ENCODE peak calls at places on chromosomes 11 and 22, in four cellular contexts. One of them, this sample, is unnamed.

GRCh38 chr11:107916671-107917241 is 11.5 kb upstream of the RAB39A start:
- DNase-seq in Right ventricle myocardium superior: no peak
- DNase-seq in NK-92 treated with Interleukin-12 subunit alpha and Interleukin-12 subunit beta, amount 100 ng/mL, for 24 hours: no peak
- DNase-seq in SJSA1: no peak
- DNase-seq in this sample: no peak

GRCh38 chr11:63560506-63561179 is 2.5 kb downstream of the PLAAT2 start:
- DNase-seq in Right ventricle myocardium superior: peak
- DNase-seq in NK-92 treated with Interleukin-12 subunit alpha and Interleukin-12 subunit beta, amount 100 ng/mL, for 24 hours: no peak
- DNase-seq in SJSA1: no peak
- DNase-seq in this sample: no peak

GRCh38 chr11:2310073-2310785 is 8.4 kb downstream of the TSPAN32 start:
- DNase-seq in Right ventricle myocardium superior: peak
- DNase-seq in NK-92 treated with Interleukin-12 subunit alpha and Interleukin-12 subunit beta, amount 100 ng/mL, for 24 hours: no peak
- DNase-seq in SJSA1: no peak
- DNase-seq in this sample: peak

GRCh38 chr11:12027844-12028243 is 19.4 kb upstream of the DKK3 start:
- DNase-seq in Right ventricle myocardium superior: no peak
- DNase-seq in NK-92 treated with Interleukin-12 subunit alpha and Interleukin-12 subunit beta, amount 100 ng/mL, for 24 hours: no peak
- DNase-seq in SJSA1: no peak
- DNase-seq in this sample: no peak

GRCh38 chr11:74672332-74672955 is 58.8 kb downstream of the CHRDL2 start:
- DNase-seq in Right ventricle myocardium superior: no peak
- DNase-seq in NK-92 treated with Interleukin-12 subunit alpha and Interleukin-12 subunit beta, amount 100 ng/mL, for 24 hours: no peak
- DNase-seq in SJSA1: no peak
- DNase-seq in this sample: no peak

GRCh38 chr22:35888181-35888870 is 140.3 kb downstream of the RBFOX2 start:
- DNase-seq in Right ventricle myocardium superior: no peak
- DNase-seq in NK-92 treated with Interleukin-12 subunit alpha and Interleukin-12 subunit beta, amount 100 ng/mL, for 24 hours: no peak
- DNase-seq in SJSA1: no peak
- DNase-seq in this sample: no peak

GRCh38 chr22:30004101-30004500 is 76.2 kb upstream of the HORMAD2 start:
- DNase-seq in Right ventricle myocardium superior: no peak
- DNase-seq in NK-92 treated with Interleukin-12 subunit alpha and Interleukin-12 subunit beta, amount 100 ng/mL, for 24 hours: no peak
- DNase-seq in SJSA1: no peak
- DNase-seq in this sample: no peak

GRCh38 chr11:117183724-117184349 is 5.3 kb downstream of the SIDT2 start:
- DNase-seq in Right ventricle myocardium superior: no peak
- DNase-seq in NK-92 treated with Interleukin-12 subunit alpha and Interleukin-12 subunit beta, amount 100 ng/mL, for 24 hours: no peak
- DNase-seq in SJSA1: no peak
- DNase-seq in this sample: no peak

GRCh38 chr11:1757861-1758610 is 5.7 kb downstream of the CTSD start:
- DNase-seq in Right ventricle myocardium superior: peak
- DNase-seq in NK-92 treated with Interleukin-12 subunit alpha and Interleukin-12 subunit beta, amount 100 ng/mL, for 24 hours: peak
- DNase-seq in SJSA1: no peak
- DNase-seq in this sample: peak

GRCh38 chr11:75740681-75741080 is 23.0 kb downstream of the MOGAT2 start:
- DNase-seq in Right ventricle myocardium superior: no peak
- DNase-seq in NK-92 treated with Interleukin-12 subunit alpha and Interleukin-12 subunit beta, amount 100 ng/mL, for 24 hours: no peak
- DNase-seq in SJSA1: no peak
- DNase-seq in this sample: no peak

GRCh38 chr11:101880208-101880607 is 34.6 kb upstream of the CEP126 start:
- DNase-seq in Right ventricle myocardium superior: no peak
- DNase-seq in NK-92 treated with Interleukin-12 subunit alpha and Interleukin-12 subunit beta, amount 100 ng/mL, for 24 hours: no peak
- DNase-seq in SJSA1: no peak
- DNase-seq in this sample: no peak

GRCh38 chr11:103792981-103793468 is 243.4 kb upstream of the DDI1 start:
- DNase-seq in Right ventricle myocardium superior: no peak
- DNase-seq in NK-92 treated with Interleukin-12 subunit alpha and Interleukin-12 subunit beta, amount 100 ng/mL, for 24 hours: no peak
- DNase-seq in SJSA1: no peak
- DNase-seq in this sample: no peak

This sample was measured in left cardiac atrium.